ENCODE peak calls at places on chromosomes 12 and 14, in nine cellular contexts. O, W, C, M, J, P, Z, F and N are unnamed samples. For H3K4me1, the result is how much of the 10 kb centered on the place peaks cover.

GRCh38 chr14:74913986-74914573 is 9.0 kb downstream of the RPS6KL1 start:
- DNase-seq in O (peak), W (no peak), J (peak), P (peak), C (no peak), Z (no peak), F (peak), M (no peak), N (peak)

GRCh38 chr12:78651755-78652154 is 212.8 kb upstream of the SYT1 start:
- DNase-seq in P (no peak), J (no peak), W (no peak), F (no peak), M (no peak), Z (no peak), O (no peak), C (no peak), N (peak)

GRCh38 chr14:20630340-20631022 is 11.0 kb downstream of the OR6S1 start:
- DNase-seq in M (no peak), J (no peak), W (no peak), Z (no peak), O (no peak), F (no peak), P (peak), C (no peak), N (peak)

GRCh38 chr14:64946310-64947045 is 3.9 kb upstream of the GPX2 start:
- DNase-seq in W (no peak), F (no peak), P (no peak), C (no peak), J (no peak), O (peak), M (no peak), Z (no peak), N (no peak)

GRCh38 chr12:101604132-101604531 is 9.4 kb downstream of the MYBPC1 start:
- DNase-seq in F (no peak), W (no peak), O (no peak), J (no peak), Z (no peak), M (no peak), C (no peak), P (no peak), N (no peak)

GRCh38 chr12:16609140-16609539 is 3.2 kb upstream of the LMO3 start:
- DNase-seq in P (no peak), O (no peak), M (no peak), C (no peak), F (no peak), Z (no peak), J (no peak), W (no peak), N (no peak)

GRCh38 chr14:101072945-101073597 is 169.5 kb upstream of the RTL1 start:
- DNase-seq in Z (peak), P (peak), F (peak), W (no peak), M (no peak), C (no peak), O (peak), J (peak), N (peak)

GRCh38 chr12:68224613-68225285 is 861 bp downstream of the IL26 start:
- DNase-seq in C (no peak), J (no peak), P (no peak), F (no peak), M (no peak), O (no peak), Z (no peak), W (no peak), N (no peak)

GRCh38 chr12:32435921-32436710 is 36.8 kb downstream of the FGD4 start:
- DNase-seq in F (no peak), O (no peak), P (no peak), J (no peak), C (no peak), Z (no peak), W (no peak), M (no peak), N (no peak)

GRCh38 chr14:99173086-99173485 is 98.9 kb downstream of the BCL11B start:
- DNase-seq in M (no peak), O (peak), Z (peak), F (peak), W (no peak), P (no peak), J (no peak), C (no peak), N (no peak)

GRCh38 chr14:63483315-63483714 is 59.9 kb downstream of the PPP2R5E start:
- DNase-seq in O (no peak), P (no peak), W (no peak), Z (no peak), M (no peak), C (no peak), J (no peak), F (no peak), N (no peak)

GRCh38 chr14:96086032-96086431 is 46.9 kb downstream of the C14orf132 start:
- DNase-seq in Z (no peak), F (peak), W (no peak), M (no peak), J (no peak), O (no peak), P (peak), C (no peak), N (peak)

GRCh38 chr14:48725001-48725734 is 861.0 kb downstream of the RPS29 start:
- DNase-seq in C (no peak), O (no peak), M (no peak), F (no peak), Z (no peak), P (no peak), W (no peak), J (no peak), N (no peak)

GRCh38 chr12:28010036-28010435 is 37.5 kb upstream of the PTHLH start:
- DNase-seq in J (no peak), C (no peak), M (no peak), F (no peak), P (no peak), W (no peak), Z (no peak), O (no peak), N (no peak)

GRCh38 chr12:50581226-50582184 is 76.7 kb downstream of the DIP2B start:
- DNase-seq in F (peak), Z (no peak), J (no peak), W (no peak), O (no peak), P (no peak), M (no peak), C (no peak), N (no peak)

DNA sequence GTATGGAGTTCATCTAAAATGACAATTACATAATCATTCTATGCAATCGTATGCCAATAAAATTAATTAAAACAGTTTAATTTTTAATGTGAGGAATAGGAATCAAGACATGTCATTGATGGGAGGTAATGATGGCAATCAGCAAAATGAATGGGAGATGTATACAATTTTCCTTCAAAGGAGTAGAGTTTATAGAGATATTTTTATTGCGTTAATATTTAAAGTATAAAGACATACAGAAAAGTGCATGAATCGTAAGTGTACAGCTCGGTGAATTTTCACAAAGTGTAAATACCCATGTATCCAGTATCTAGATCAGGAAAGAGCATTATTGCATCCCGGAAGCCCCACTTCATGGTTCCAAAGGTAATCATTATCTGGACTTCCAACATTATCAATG is 1.2 kb downstream of the MIPOL1 start:
- DNase-seq in M (no peak), Z (no peak), O (no peak), W (no peak), F (no peak), P (no peak), J (no peak), C (no peak), N (no peak)
- H3K4me3 ChIP-seq in M (no peak), Z (no peak), O (peak), W (peak), F (no peak), P (peak), J (no peak), C (no peak), N (no peak)

GRCh38 chr12:12294215-12295005 is 27.6 kb upstream of the LRP6 start:
- DNase-seq in W (no peak), P (no peak), J (peak), F (peak), O (no peak), C (no peak), Z (no peak), M (no peak), N (no peak)

GRCh38 chr12:12286441-12286840 is 19.6 kb upstream of the LRP6 start:
- DNase-seq in W (no peak), P (no peak), J (no peak), M (no peak), C (no peak), O (no peak), Z (no peak), F (no peak), N (no peak)

GRCh38 chr12:12290206-12290605 is 23.4 kb upstream of the LRP6 start:
- DNase-seq in Z (no peak), M (no peak), W (no peak), O (no peak), F (no peak), J (no peak), P (no peak), C (no peak), N (no peak)
- H3K4me1 ChIP-seq in Z (under half), M (under half), W (under half), O (under half), F (under half), J (under half), P (under half), C (under half), N (under half)

GRCh38 chr14:60506985-60507829 is 1.7 kb upstream of the SIX6 start:
- DNase-seq in W (no peak), M (no peak), F (peak), J (no peak), Z (no peak), P (no peak), C (no peak), O (no peak), N (no peak)
- H3K4me3 ChIP-seq in W (no peak), M (no peak), F (no peak), J (no peak), Z (no peak), P (no peak), C (no peak), O (no peak), N (no peak)

GRCh38 chr12:122094261-122094734 is 15.7 kb downstream of the MLXIP start:
- DNase-seq in C (no peak), P (no peak), Z (no peak), O (no peak), W (no peak), J (peak), F (no peak), M (no peak), N (no peak)
- H3K4me1 ChIP-seq in C (half or more), P (half or more), Z (half or more), O (under half), W (half or more), J (under half), F (under half), M (half or more), N (under half)